ENCODE peak calls at places on chromosomes 13 and 19, in seven cellular contexts. F is BJ; N is LoVo; X is psoas muscle; G is stimulated activated CD4-positive, alpha-beta T cell treated with anti-CD3 and anti-CD28 coated beads, Interleukin-1b, Interleukin-23, amount 100 ng/mL, for 4 hours; E is T follicular helper cell; D is GM20000. U is an unnamed sample.
A peak's percentile ranks its signal among the peaks of the same experiment; 100 is the strongest.

GRCh38 chr13:104006625-104007061 is 940.4 kb upstream of the SLC10A2 start:
- DNase-seq in N (no peak), F (no peak), E (no peak), X (no peak), D (no peak), G (no peak), U (no peak)

GRCh38 chr13:33940898-33941297 is 122.9 kb downstream of the RFC3 start:
- DNase-seq in X (no peak), E (no peak), N (peak; percentile 41), D (no peak), G (no peak), F (no peak), U (no peak)

GRCh38 chr13:51311957-51312520 is 27.5 kb upstream of the SERPINE3 start:
- DNase-seq in E (no peak), D (no peak), N (no peak), G (no peak), X (no peak), F (no peak), U (no peak)

GRCh38 chr13:73035660-73036059 is 23.1 kb upstream of the KLF5 start:
- DNase-seq in X (no peak), D (no peak), F (no peak), N (no peak), E (no peak), G (no peak), U (no peak)

GRCh38 chr19:3338541-3339181 is 27.7 kb upstream of the NFIC start:
- DNase-seq in F (no peak), D (no peak), G (peak; percentile 24), N (no peak), X (no peak), E (peak; percentile 52), U (no peak)

GRCh38 chr19:53870485-53870844 is 2.8 kb downstream of the MYADM start:
- DNase-seq in N (no peak), G (no peak), E (no peak), X (no peak), D (peak; percentile 56), F (no peak), U (no peak)

GRCh38 chr13:82654851-82655517 is 1227.3 kb downstream of the SLITRK1 start:
- DNase-seq in E (no peak), X (peak; percentile 72), F (peak; percentile 12), D (no peak), G (no peak), N (peak; percentile 3), U (peak; percentile 35)

GRCh38 chr13:35468195-35468594 is 8.3 kb downstream of the MAB21L1 start:
- DNase-seq in E (no peak), N (no peak), D (no peak), X (no peak), G (no peak), F (no peak), U (no peak)

GRCh38 chr13:25761041-25761440 is 290.8 kb downstream of the SHISA2 start:
- DNase-seq in F (no peak), D (no peak), X (no peak), E (no peak), N (no peak), G (no peak), U (no peak)

GRCh38 chr13:27353166-27353583 is 71.2 kb upstream of the GTF3A start:
- DNase-seq in F (no peak), N (peak; percentile 15), G (no peak), X (no peak), D (peak; percentile 87), E (no peak), U (no peak)

GRCh38 chr19:33621065-33621785 is 528 bp upstream of the CHST8 start:
- DNase-seq in D (peak; percentile 31), N (no peak), E (no peak), G (no peak), F (no peak), X (no peak), U (no peak)

GRCh38 chr13:95118541-95119324 is 182.5 kb downstream of the ABCC4 start:
- DNase-seq in N (no peak), E (no peak), F (no peak), G (no peak), D (no peak), X (no peak), U (no peak)

GRCh38 chr19:3827306-3827705 is 41.1 kb upstream of the MATK start:
- DNase-seq in X (no peak), N (no peak), E (no peak), G (no peak), F (no peak), D (no peak), U (no peak)

GRCh38 chr19:40445945-40446784 is 2.0 kb upstream of the SERTAD3 start:
- DNase-seq in G (no peak), E (no peak), X (no peak), F (no peak), N (no peak), D (no peak), U (no peak)

GRCh38 chr19:7830272-7830771 is 304 bp downstream of the EVI5L start:
- DNase-seq in N (no peak), F (no peak), E (no peak), G (no peak), X (peak; percentile 35), D (no peak), U (no peak)

GRCh38 chr19:15251010-15251748 is 18.9 kb upstream of the EPHX3 start:
- DNase-seq in D (no peak), F (peak; percentile 42), G (no peak), X (peak; percentile 57), N (no peak), E (no peak), U (peak; percentile 8)

GRCh38 chr13:45074721-45075120 is 45.6 kb upstream of the GTF2F2 start:
- DNase-seq in X (no peak), N (no peak), F (no peak), E (no peak), G (no peak), D (no peak), U (no peak)

GRCh38 chr19:8393871-8394250 is 3.7 kb downstream of the RAB11B start:
- DNase-seq in G (no peak), F (no peak), X (no peak), E (no peak), N (no peak), D (no peak), U (no peak)

GRCh38 chr13:29532136-29532535 is 63.4 kb downstream of the SLC7A1 start:
- DNase-seq in D (no peak), G (no peak), N (no peak), E (no peak), F (peak; percentile 87), X (no peak), U (no peak)

GRCh38 chr19:35051796-35052195 is 10.3 kb downstream of the HPN start:
- DNase-seq in F (no peak), G (no peak), N (no peak), D (no peak), E (no peak), X (no peak), U (no peak)

GRCh38 chr19:50717026-50717723 is 2.4 kb downstream of the SHANK1 start:
- DNase-seq in F (no peak), E (no peak), X (no peak), N (no peak), G (no peak), D (no peak), U (no peak)

GRCh38 chr19:52566121-52566520 is 4.0 kb upstream of the ZNF701 start:
- DNase-seq in G (no peak), N (no peak), D (no peak), E (no peak), X (no peak), F (no peak), U (no peak)

GRCh38 chr13:31538067-31539042 is 201.0 kb upstream of the RXFP2 start:
- DNase-seq in G (no peak), N (peak; percentile 81), X (no peak), F (no peak), E (no peak), D (no peak), U (peak; percentile 47)

GRCh38 chr19:6856749-6857372 is 30.5 kb upstream of the ADGRE1 start:
- DNase-seq in G (no peak), X (no peak), E (no peak), F (no peak), N (no peak), D (no peak), U (no peak)

GRCh38 chr13:30142502-30143211 is 164.7 kb downstream of the KATNAL1 start:
- DNase-seq in E (no peak), F (peak; percentile 99), X (peak; percentile 64), G (no peak), D (no peak), N (peak; percentile 61), U (peak; percentile 68)

GRCh38 chr13:23321534-23322241 is 111.8 kb downstream of the SACS start:
- DNase-seq in E (no peak), G (no peak), X (peak; percentile 77), N (peak; percentile 50), D (peak; percentile 65), F (peak; percentile 81), U (peak; percentile 87)

GRCh38 chr13:31947506-31947905 is 84.1 kb upstream of the FRY start:
- DNase-seq in G (no peak), F (no peak), D (no peak), N (no peak), X (no peak), E (no peak), U (no peak)

GRCh38 chr13:83151308-83151660 is 731.0 kb downstream of the SLITRK1 start:
- DNase-seq in N (no peak), G (no peak), X (no peak), D (no peak), F (peak; percentile 16), E (no peak), U (no peak)

GRCh38 chr13:73870970-73871935 is 263.0 kb downstream of the KLF12 start:
- DNase-seq in X (no peak), F (peak; percentile 35), E (no peak), N (no peak), D (no peak), G (no peak), U (peak; percentile 87)

GRCh38 chr13:43058318-43058674 is 34.9 kb downstream of the DNAJC15 start:
- DNase-seq in F (peak; percentile 79), X (no peak), N (peak; percentile 95), D (no peak), G (no peak), E (no peak), U (no peak)

GRCh38 chr13:33050161-33050560 is 33.9 kb downstream of the KL start:
- DNase-seq in F (no peak), G (no peak), N (no peak), D (no peak), E (no peak), X (no peak), U (no peak)

GRCh38 chr19:49473868-49474544 is at the start of gene FLT3LG:
- DNase-seq in F (no peak), X (peak; percentile 80), E (peak; percentile 84), D (peak; percentile 93), G (peak; percentile 86), N (peak; percentile 72), U (peak; percentile 67)

GRCh38 chr13:34070006-34070405 is 252.1 kb downstream of the RFC3 start:
- DNase-seq in X (no peak), E (no peak), F (no peak), G (no peak), N (no peak), D (no peak), U (peak; percentile 3)

GRCh38 chr13:31875134-31875533 is 135.8 kb downstream of the RXFP2 start:
- DNase-seq in X (no peak), G (no peak), D (no peak), N (no peak), F (no peak), E (no peak), U (no peak)

GRCh38 chr19:20038358-20039202 is 725 bp downstream of the ZNF682 start:
- DNase-seq in G (no peak), D (no peak), N (no peak), F (no peak), E (no peak), X (no peak), U (no peak)

GRCh38 chr19:13208131-13208963 is 58.1 kb downstream of the IER2 start:
- DNase-seq in N (no peak), F (no peak), X (peak; percentile 28), D (peak; percentile 95), E (peak; percentile 39), G (peak; percentile 53), U (peak; percentile 11)

GRCh38 chr13:35917942-35918645 is 213.1 kb downstream of the DCLK1 start:
- DNase-seq in G (no peak), D (no peak), X (no peak), N (no peak), E (no peak), F (no peak), U (peak; percentile 4)

GRCh38 chr19:39409886-39410619 is 2.4 kb upstream of the PLEKHG2 start:
- DNase-seq in N (peak; percentile 41), E (peak; percentile 68), D (peak; percentile 83), F (no peak), G (peak; percentile 59), X (peak; percentile 87), U (no peak)

U was measured in amniotic stem cell.